ENCODE peak calls at places on chromosomes 16 and 17, in eight cellular contexts. O is neural progenitor cell, S is psoas muscle, H is colonic mucosa, L is GM23338, E is coronary artery, U is PC-3, Y is lower lobe of right lung. I is an unnamed sample.
A peak's percentile ranks its signal among the peaks of the same experiment; 100 is the strongest.

GRCh38 chr17:82884341-82884871 is 44.6 kb upstream of the ZNF750 start:
- DNase-seq in L (no peak), Y (no peak), U (no peak), E (no peak), H (no peak), S (no peak), O (no peak), I (no peak)

GRCh38 chr17:1379930-1380313 is 20.1 kb downstream of the YWHAE start:
- DNase-seq in E (no peak), L (no peak), S (no peak), Y (no peak), O (no peak), H (no peak), U (no peak), I (no peak)

GRCh38 chr16:15055141-15056053 is 477 bp downstream of the NTAN1 start:
- DNase-seq in H (peak; percentile 60), L (peak; percentile 81), U (peak; percentile 9), S (peak; percentile 69), Y (peak; percentile 71), O (peak; percentile 11), E (peak; percentile 82), I (no peak)

GRCh38 chr16:5649762-5650445 is 552.3 kb upstream of the EEF2KMT start:
- DNase-seq in U (no peak), E (no peak), O (no peak), Y (peak; percentile 78), H (no peak), L (peak; percentile 8), S (no peak), I (no peak)

GRCh38 chr16:81310045-81310644 is 4.6 kb upstream of the GAN start:
- DNase-seq in Y (no peak), L (no peak), O (no peak), S (no peak), U (no peak), E (no peak), H (no peak), I (no peak)

GRCh38 chr17:82300228-82300627 is 17.2 kb downstream of the CD7 start:
- DNase-seq in U (no peak), H (no peak), E (no peak), Y (no peak), O (no peak), S (no peak), L (no peak), I (no peak)

GRCh38 chr16:67399218-67399733 is 6.0 kb upstream of the TPPP3 start:
- DNase-seq in O (peak; percentile 90), S (peak; percentile 42), L (peak; percentile 90), Y (peak; percentile 73), E (no peak), U (peak; percentile 17), H (peak; percentile 53), I (no peak)

GRCh38 chr17:34443832-34444469 is 80.9 kb upstream of the CCL1 start:
- DNase-seq in E (no peak), U (peak; percentile 3), S (no peak), L (peak; percentile 60), H (no peak), Y (no peak), O (peak; percentile 73), I (no peak)

GRCh38 chr16:31168848-31169247 is 11.1 kb upstream of the FUS start:
- DNase-seq in S (no peak), L (no peak), Y (no peak), U (peak; percentile 62), E (no peak), H (no peak), O (no peak), I (no peak)

GRCh38 chr17:32099686-32100085 is 42.6 kb upstream of the RHOT1 start:
- DNase-seq in H (no peak), Y (no peak), O (no peak), L (no peak), U (no peak), S (no peak), E (no peak), I (no peak)

GRCh38 chr16:20853981-20854620 is 46.1 kb downstream of the DCUN1D3 start:
- DNase-seq in L (no peak), Y (no peak), O (no peak), U (peak; percentile 50), S (no peak), E (no peak), H (no peak), I (no peak)

GRCh38 chr16:76614255-76614654 is 337.1 kb downstream of the CNTNAP4 start:
- DNase-seq in E (no peak), U (no peak), O (no peak), H (no peak), S (no peak), L (no peak), Y (no peak), I (no peak)

GRCh38 chr16:79519448-79519847 is 81.1 kb downstream of the MAF start:
- DNase-seq in S (peak; percentile 43), U (no peak), E (no peak), H (no peak), Y (peak; percentile 66), L (no peak), O (no peak), I (no peak)

GRCh38 chr16:50626868-50627267 is 54.2 kb downstream of the SNX20 start:
- DNase-seq in S (no peak), H (no peak), L (no peak), U (no peak), O (no peak), E (no peak), Y (no peak), I (no peak)

DNA sequence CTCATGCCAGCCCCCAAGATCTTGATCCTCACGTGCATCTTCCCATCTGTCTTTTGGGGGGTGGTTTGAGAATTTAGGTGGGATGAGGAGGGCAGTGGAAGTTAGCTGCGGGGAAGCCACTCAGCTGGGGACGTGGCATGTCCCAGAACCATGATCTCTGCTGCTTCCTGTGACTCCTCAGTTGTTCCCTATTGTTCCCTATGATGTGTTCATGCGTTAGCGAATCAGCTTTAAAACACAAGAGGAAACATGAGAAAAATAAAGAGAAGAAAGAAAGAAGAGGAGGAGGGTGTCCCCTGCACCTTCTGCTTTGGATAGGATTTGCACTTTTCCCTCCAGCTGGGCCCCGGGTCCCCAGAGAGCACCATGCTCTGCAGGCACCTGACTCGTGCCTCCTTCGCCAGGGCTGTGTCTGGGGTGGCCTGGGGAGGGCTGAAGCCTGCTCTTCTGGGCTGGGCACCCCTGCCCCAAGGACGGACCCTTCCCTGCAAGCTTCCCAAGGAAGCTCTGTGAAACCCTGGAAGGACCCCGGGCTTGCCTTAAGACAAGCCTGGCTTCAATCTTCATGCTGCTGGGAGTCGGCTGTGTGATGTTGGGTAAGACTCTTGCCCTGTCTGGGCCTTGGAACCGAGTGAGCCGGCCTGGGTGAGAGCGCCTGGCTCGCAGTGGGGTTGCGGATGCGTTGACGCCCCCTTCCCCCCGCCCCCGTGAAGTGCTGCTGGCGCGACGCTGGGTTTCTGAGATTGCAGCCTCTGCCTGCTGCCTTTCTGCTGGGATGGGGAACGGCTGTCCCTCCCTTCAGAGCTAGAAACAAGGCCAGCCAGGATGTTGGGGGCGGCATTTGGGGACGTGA is 62.8 kb upstream of the CIBAR2 start:
- DNase-seq in L (no peak), Y (peak; percentile 37), U (peak; percentile 19), H (no peak), S (no peak), E (no peak), O (no peak), I (no peak)
- H3K4me3 ChIP-seq in L (no peak overlapping the region), Y (no peak overlapping the region), U (peak overlapping the region; percentile 72), H (no peak overlapping the region), S (peak overlapping the region; percentile 77), E (no peak overlapping the region), O (no peak overlapping the region), I (no peak overlapping the region)

GRCh38 chr17:47982645-47983440 is 11.9 kb downstream of the CDK5RAP3 start:
- DNase-seq in E (no peak), H (no peak), U (no peak), Y (no peak), L (no peak), S (no peak), O (no peak), I (no peak)

GRCh38 chr17:47980516-47980915 is 9.6 kb downstream of the CDK5RAP3 start:
- DNase-seq in E (no peak), Y (no peak), L (no peak), O (no peak), H (no peak), S (no peak), U (no peak), I (no peak)

GRCh38 chr17:47981462-47981861 is 10.5 kb downstream of the CDK5RAP3 start:
- DNase-seq in H (no peak), U (no peak), O (no peak), E (no peak), S (no peak), L (no peak), Y (no peak), I (no peak)

GRCh38 chr17:47983492-47984223 is 12.7 kb downstream of the CDK5RAP3 start:
- DNase-seq in S (no peak), U (no peak), Y (no peak), H (no peak), E (no peak), O (no peak), L (no peak), I (no peak)

GRCh38 chr17:47982091-47982617 is 11.2 kb downstream of the CDK5RAP3 start:
- DNase-seq in U (no peak), L (no peak), E (no peak), H (no peak), Y (no peak), O (no peak), S (no peak), I (no peak)
- H3K27ac ChIP-seq in U (no peak overlapping the region), L (no peak overlapping the region), E (no peak overlapping the region), H (no peak overlapping the region), Y (no peak overlapping the region), O (no peak overlapping the region), S (no peak overlapping the region), I (no peak overlapping the region)

GRCh38 chr17:49496866-49497146 is 1.7 kb downstream of the NGFR start:
- DNase-seq in H (no peak), E (no peak), S (no peak), Y (no peak), U (no peak), O (no peak), L (no peak), I (no peak)
- H3K4me3 ChIP-seq in H (peak overlapping the region; percentile 47), E (peak overlapping the region; percentile 73), S (peak overlapping the region; percentile 71), Y (peak overlapping the region; percentile 54), U (peak overlapping the region; percentile 52), O (peak overlapping the region; percentile 88), L (peak overlapping the region; percentile 80), I (peak overlapping the region; percentile 45)

DNA sequence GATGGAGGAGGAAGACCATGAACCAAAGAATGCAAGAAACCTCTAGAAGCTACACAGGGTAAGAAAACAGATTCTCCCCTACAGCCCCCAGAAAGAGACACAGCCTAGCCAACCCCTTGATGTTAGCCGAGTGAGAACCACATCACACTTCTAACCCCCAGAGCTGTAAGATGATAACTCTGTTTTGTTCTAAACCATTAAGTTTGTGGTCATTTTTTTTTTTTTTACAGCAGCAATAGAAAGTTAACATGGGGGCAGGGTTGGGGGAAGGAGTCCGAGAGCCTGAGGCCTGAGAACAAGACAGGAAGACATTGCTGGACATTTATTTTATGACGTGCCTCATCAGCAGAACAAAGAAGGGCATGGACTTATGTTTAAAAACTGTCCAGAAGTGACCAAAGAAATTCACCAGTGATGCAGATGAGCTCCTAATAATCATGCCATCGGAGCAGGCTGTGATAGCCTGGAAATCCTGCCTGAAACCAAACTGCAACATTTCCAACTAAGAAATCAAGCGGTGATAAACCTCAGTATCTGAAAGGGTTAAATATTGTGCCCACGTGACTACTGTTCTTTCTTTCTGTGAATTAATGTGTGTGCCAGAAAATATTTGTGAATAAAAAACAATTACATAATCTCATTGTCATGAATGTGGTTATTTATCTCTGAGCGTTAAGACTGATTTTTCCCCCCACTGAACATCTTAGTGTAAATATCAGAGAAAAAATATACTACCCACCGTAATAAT is 1.1 kb downstream of the ABCA9 start:
- DNase-seq in U (no peak), O (no peak), S (no peak), Y (no peak), H (no peak), L (no peak), E (no peak), I (no peak)
- H3K27ac ChIP-seq in U (no peak overlapping the region), O (no peak overlapping the region), S (no peak overlapping the region), Y (peak overlapping the region; percentile 15), H (no peak overlapping the region), L (no peak overlapping the region), E (peak overlapping the region; percentile 6), I (peak overlapping the region; percentile 77)

I was measured in vagina.